ENCODE peak calls at places on chromosome 13, in nine cellular contexts. J is stimulated activated naive CD8-positive, alpha-beta T cell treated with anti-CD3 and anti-CD28 coated beads, Interleukin-15, amount 100 ng/mL, for 72 hours; H is fibroblast of pulmonary artery; W is GM12864; I is NCI-H1105 treated with DMSO at 0.1 percent for 48 hours; S is astrocyte of the cerebellum; D is HCT116; R is omental fat pad; M is C1 segment of cervical spinal cord. K is an unnamed sample.
A peak's percentile ranks its signal among the peaks of the same experiment; 100 is the strongest.

GRCh38 chr13:23007430-23007829 is 173.3 kb upstream of the SGCG start:
- DNase-seq in J (no peak), H (no peak), W (no peak), I (no peak), S (no peak), D (no peak), R (no peak), M (no peak), K (no peak)

GRCh38 chr13:27006519-27007161 is 165.0 kb downstream of the USP12 start:
- DNase-seq in J (no peak), H (peak; percentile 36), W (no peak), I (peak; percentile 73), S (no peak), D (peak; percentile 12), R (no peak), M (peak; percentile 45), K (peak; percentile 32)

GRCh38 chr13:46569471-46569870 is 16.5 kb downstream of the LRCH1 start:
- DNase-seq in J (no peak), H (no peak), W (no peak), I (no peak), S (no peak), D (no peak), R (no peak), M (no peak), K (no peak)

GRCh38 chr13:40666058-40666904 is at the start of gene FOXO1:
- DNase-seq in J (peak; percentile 91), H (peak; percentile 87), W (no peak), I (peak; percentile 47), S (peak; percentile 45), D (peak; percentile 58), R (peak; percentile 56), M (peak; percentile 79), K (no peak)

GRCh38 chr13:42110410-42111155 is 62.1 kb downstream of the DGKH start:
- DNase-seq in J (peak; percentile 35), H (peak; percentile 92), W (peak; percentile 43), I (peak; percentile 52), S (peak; percentile 72), D (peak; percentile 43), R (no peak), M (no peak), K (peak; percentile 2)

GRCh38 chr13:72246396-72246795 is 379.4 kb upstream of the DACH1 start:
- DNase-seq in J (no peak), H (no peak), W (no peak), I (no peak), S (no peak), D (no peak), R (no peak), M (no peak), K (no peak)

GRCh38 chr13:32170841-32171240 is 139.3 kb downstream of the FRY start:
- DNase-seq in J (no peak), H (no peak), W (no peak), I (no peak), S (no peak), D (no peak), R (no peak), M (no peak), K (no peak)

GRCh38 chr13:98485561-98485960 is 91.3 kb downstream of the STK24 start:
- DNase-seq in J (no peak), H (no peak), W (no peak), I (no peak), S (no peak), D (no peak), R (no peak), M (no peak), K (no peak)

GRCh38 chr13:105442941-105443340 is 1092.5 kb downstream of the EFNB2 start:
- DNase-seq in J (no peak), H (peak; percentile 99), W (no peak), I (peak; percentile 16), S (peak; percentile 99), D (peak; percentile 87), R (no peak), M (no peak), K (no peak)

GRCh38 chr13:20186771-20187170 is 6.0 kb downstream of the GJB2 start:
- DNase-seq in J (no peak), H (no peak), W (no peak), I (no peak), S (no peak), D (no peak), R (no peak), M (no peak), K (no peak)

GRCh38 chr13:73985789-73986188 is 148.4 kb downstream of the KLF12 start:
- DNase-seq in J (no peak), H (no peak), W (no peak), I (no peak), S (no peak), D (no peak), R (no peak), M (no peak), K (no peak)

GRCh38 chr13:102700088-102701031 is 5.5 kb upstream of the METTL21C start:
- DNase-seq in J (no peak), H (no peak), W (no peak), I (no peak), S (no peak), D (no peak), R (no peak), M (no peak), K (no peak)

GRCh38 chr13:79765331-79765730 is 284.4 kb downstream of the NDFIP2 start:
- DNase-seq in J (no peak), H (no peak), W (no peak), I (no peak), S (no peak), D (no peak), R (no peak), M (no peak), K (no peak)

GRCh38 chr13:26998265-26998664 is 173.3 kb downstream of the USP12 start:
- DNase-seq in J (no peak), H (no peak), W (no peak), I (no peak), S (no peak), D (no peak), R (no peak), M (no peak), K (no peak)

GRCh38 chr13:34469212-34469983 is 472.7 kb upstream of the NBEA start:
- DNase-seq in J (no peak), H (peak; percentile 46), W (no peak), I (peak; percentile 36), S (peak; percentile 44), D (no peak), R (no peak), M (no peak), K (peak; percentile 64)

GRCh38 chr13:102697929-102698648 is 3.2 kb upstream of the METTL21C start:
- DNase-seq in J (no peak), H (no peak), W (no peak), I (no peak), S (no peak), D (no peak), R (no peak), M (no peak), K (no peak)

GRCh38 chr13:112772539-112772909 is 82.7 kb downstream of the ATP11A start:
- DNase-seq in J (no peak), H (no peak), W (no peak), I (no peak), S (no peak), D (no peak), R (no peak), M (no peak), K (no peak)

GRCh38 chr13:112053744-112054615 is 13.0 kb upstream of the SOX1 start:
- DNase-seq in J (no peak), H (no peak), W (no peak), I (no peak), S (no peak), D (no peak), R (no peak), M (no peak), K (no peak)

GRCh38 chr13:109654341-109655205 is 131.8 kb downstream of the IRS2 start:
- DNase-seq in J (no peak), H (peak; percentile 69), W (no peak), I (no peak), S (no peak), D (no peak), R (no peak), M (no peak), K (no peak)

GRCh38 chr13:36082806-36083205 is 48.4 kb downstream of the DCLK1 start:
- DNase-seq in J (no peak), H (no peak), W (no peak), I (no peak), S (no peak), D (no peak), R (no peak), M (no peak), K (no peak)

GRCh38 chr13:102394158-102395053 is 7.4 kb downstream of the FGF14 start:
- DNase-seq in J (peak; percentile 97), H (peak; percentile 82), W (peak; percentile 82), I (peak; percentile 83), S (peak; percentile 40), D (no peak), R (peak; percentile 75), M (peak; percentile 86), K (peak; percentile 68)

GRCh38 chr13:107441279-107441678 is 774.1 kb downstream of the LIG4 start:
- DNase-seq in J (no peak), H (peak; percentile 39), W (no peak), I (no peak), S (peak; percentile 36), D (no peak), R (no peak), M (no peak), K (no peak)

GRCh38 chr13:64088491-64088890 is 2672.8 kb upstream of the PCDH20 start:
- DNase-seq in J (no peak), H (no peak), W (no peak), I (peak; percentile 27), S (no peak), D (no peak), R (no peak), M (no peak), K (no peak)

GRCh38 chr13:20828540-20829364 is 55.0 kb upstream of the EEF1AKMT1 start:
- DNase-seq in J (peak; percentile 11), H (peak; percentile 72), W (peak; percentile 27), I (peak; percentile 26), S (peak; percentile 47), D (peak; percentile 26), R (no peak), M (no peak), K (peak; percentile 4)

GRCh38 chr13:40668335-40668734 is 1.9 kb upstream of the FOXO1 start:
- DNase-seq in J (peak; percentile 53), H (no peak), W (no peak), I (no peak), S (no peak), D (no peak), R (no peak), M (no peak), K (no peak)

GRCh38 chr13:74187564-74187963 is 53.4 kb upstream of the KLF12 start:
- DNase-seq in J (no peak), H (no peak), W (no peak), I (no peak), S (no peak), D (no peak), R (no peak), M (no peak), K (no peak)

GRCh38 chr13:98961204-98962105 is 16.4 kb downstream of the DOCK9 start:
- DNase-seq in J (no peak), H (no peak), W (no peak), I (no peak), S (no peak), D (no peak), R (no peak), M (no peak), K (no peak)

GRCh38 chr13:79393564-79394249 is 12.3 kb downstream of the RBM26 start:
- DNase-seq in J (peak; percentile 24), H (no peak), W (peak; percentile 57), I (no peak), S (no peak), D (no peak), R (no peak), M (no peak), K (peak; percentile 52)

GRCh38 chr13:107644136-107644535 is 571.2 kb downstream of the LIG4 start:
- DNase-seq in J (no peak), H (no peak), W (no peak), I (no peak), S (no peak), D (no peak), R (no peak), M (no peak), K (peak; percentile 35)

GRCh38 chr13:106177146-106177545 is 358.3 kb downstream of the EFNB2 start:
- DNase-seq in J (no peak), H (no peak), W (no peak), I (no peak), S (no peak), D (no peak), R (no peak), M (no peak), K (no peak)

GRCh38 chr13:113318956-113319355 is 21.9 kb downstream of the LAMP1 start:
- DNase-seq in J (no peak), H (no peak), W (no peak), I (no peak), S (no peak), D (no peak), R (no peak), M (no peak), K (no peak)

K was measured in NCI-H2081 treated with DMSO at 0.1 percent for 48 hours.